ENCODE peak calls at places on chromosome 13, in five cellular contexts. One of them, this sample, is unnamed.

GRCh38 chr13:53601181-53601580 is 572.6 kb downstream of the OLFM4 start:
- DNase-seq in left ventricle myocardium inferior: no peak
- DNase-seq in transverse colon: no peak
- DNase-seq in SK-N-SH: no peak
- DNase-seq in body of pancreas: no peak
- DNase-seq in this sample: no peak

GRCh38 chr13:26679411-26679810 is 81.2 kb downstream of the GPR12 start:
- DNase-seq in left ventricle myocardium inferior: no peak
- DNase-seq in transverse colon: no peak
- DNase-seq in SK-N-SH: no peak
- DNase-seq in body of pancreas: no peak
- DNase-seq in this sample: no peak

GRCh38 chr13:100333141-100333540 is 244.2 kb downstream of the PCCA start:
- DNase-seq in left ventricle myocardium inferior: no peak
- DNase-seq in transverse colon: no peak
- DNase-seq in SK-N-SH: no peak
- DNase-seq in body of pancreas: no peak
- DNase-seq in this sample: no peak

GRCh38 chr13:100306444-100306999 is 217.6 kb downstream of the PCCA start:
- DNase-seq in left ventricle myocardium inferior: no peak
- DNase-seq in transverse colon: no peak
- DNase-seq in SK-N-SH: no peak
- DNase-seq in body of pancreas: no peak
- DNase-seq in this sample: no peak

GRCh38 chr13:36030670-36031331 is 100.4 kb downstream of the DCLK1 start:
- DNase-seq in left ventricle myocardium inferior: no peak
- DNase-seq in transverse colon: no peak
- DNase-seq in SK-N-SH: peak
- DNase-seq in body of pancreas: peak
- DNase-seq in this sample: no peak

GRCh38 chr13:51769455-51770127 is 34.4 kb downstream of the DHRS12 start:
- DNase-seq in left ventricle myocardium inferior: peak
- DNase-seq in transverse colon: no peak
- DNase-seq in SK-N-SH: peak
- DNase-seq in body of pancreas: peak
- DNase-seq in this sample: no peak

GRCh38 chr13:19604306-19604705 is 29.2 kb upstream of the MPHOSPH8 start:
- DNase-seq in left ventricle myocardium inferior: no peak
- DNase-seq in transverse colon: no peak
- DNase-seq in SK-N-SH: no peak
- DNase-seq in body of pancreas: no peak
- DNase-seq in this sample: no peak

GRCh38 chr13:26226209-26226608 is 4.1 kb upstream of the RNF6 start:
- DNase-seq in left ventricle myocardium inferior: no peak
- DNase-seq in transverse colon: no peak
- DNase-seq in SK-N-SH: no peak
- DNase-seq in body of pancreas: no peak
- DNase-seq in this sample: no peak

GRCh38 chr13:100131863-100132574 is 43.1 kb downstream of the PCCA start:
- DNase-seq in left ventricle myocardium inferior: no peak
- DNase-seq in transverse colon: no peak
- DNase-seq in SK-N-SH: peak
- DNase-seq in body of pancreas: no peak
- DNase-seq in this sample: peak

GRCh38 chr13:38577048-38577447 is 109.8 kb upstream of the FREM2 start:
- DNase-seq in left ventricle myocardium inferior: no peak
- DNase-seq in transverse colon: no peak
- DNase-seq in SK-N-SH: no peak
- DNase-seq in body of pancreas: peak
- DNase-seq in this sample: no peak

GRCh38 chr13:48908381-48909087 is 67.2 kb upstream of the FNDC3A start:
- DNase-seq in left ventricle myocardium inferior: no peak
- DNase-seq in transverse colon: no peak
- DNase-seq in SK-N-SH: no peak
- DNase-seq in body of pancreas: no peak
- DNase-seq in this sample: no peak

GRCh38 chr13:84366484-84366883 is 484.2 kb upstream of the SLITRK1 start:
- DNase-seq in left ventricle myocardium inferior: no peak
- DNase-seq in transverse colon: no peak
- DNase-seq in SK-N-SH: no peak
- DNase-seq in body of pancreas: no peak
- DNase-seq in this sample: no peak

GRCh38 chr13:42820450-42820849 is 39.1 kb downstream of the FAM216B start:
- DNase-seq in left ventricle myocardium inferior: no peak
- DNase-seq in transverse colon: no peak
- DNase-seq in SK-N-SH: no peak
- DNase-seq in body of pancreas: no peak
- DNase-seq in this sample: no peak

GRCh38 chr13:87274209-87274819 is 396.9 kb upstream of the SLITRK5 start:
- DNase-seq in left ventricle myocardium inferior: no peak
- DNase-seq in transverse colon: peak
- DNase-seq in SK-N-SH: peak
- DNase-seq in body of pancreas: peak
- DNase-seq in this sample: peak
- TF ChIP-seq CTCF in left ventricle myocardium inferior: peak
- TF ChIP-seq CTCF in transverse colon: peak
- TF ChIP-seq CTCF in SK-N-SH: peak
- TF ChIP-seq CTCF in body of pancreas: peak
- TF ChIP-seq CTCF in this sample: peak

GRCh38 chr13:112452380-112453206 is 76.4 kb downstream of the SPACA7 start:
- DNase-seq in left ventricle myocardium inferior: no peak
- DNase-seq in transverse colon: no peak
- DNase-seq in SK-N-SH: no peak
- DNase-seq in body of pancreas: no peak
- DNase-seq in this sample: no peak
- TF ChIP-seq CTCF in left ventricle myocardium inferior: no peak
- TF ChIP-seq CTCF in transverse colon: no peak
- TF ChIP-seq CTCF in SK-N-SH: no peak
- TF ChIP-seq CTCF in body of pancreas: no peak
- TF ChIP-seq CTCF in this sample: no peak

DNA sequence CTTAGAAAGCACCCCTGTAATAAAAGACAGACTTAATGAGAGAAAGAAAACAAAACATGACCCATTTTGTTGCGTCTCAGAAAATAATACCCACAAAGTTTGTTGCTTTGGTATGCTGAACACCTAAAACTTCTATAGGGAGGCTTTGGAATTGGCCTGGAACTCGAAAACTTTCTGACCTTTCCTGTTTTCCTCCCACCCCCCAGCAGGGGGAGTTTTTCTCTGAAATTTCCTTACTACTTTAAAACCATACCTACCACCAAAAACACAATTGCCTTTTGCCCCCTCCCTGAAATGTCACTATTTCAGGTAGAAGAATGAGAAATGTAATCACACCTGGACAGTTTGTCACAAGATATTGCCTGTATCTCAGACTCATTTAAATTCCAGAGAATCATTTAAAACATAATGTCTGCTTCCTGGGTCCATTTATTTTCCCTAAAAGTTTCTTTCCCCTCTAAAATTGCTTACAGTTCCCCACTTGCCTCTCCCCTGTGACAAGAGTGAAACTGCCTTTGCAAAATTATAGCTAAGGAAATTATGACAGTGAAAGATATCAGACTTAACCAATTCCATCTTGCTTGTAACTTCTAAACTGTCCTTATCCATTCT is 2700.2 kb downstream of the PCDH9 start:
- DNase-seq in left ventricle myocardium inferior: no peak
- DNase-seq in transverse colon: no peak
- DNase-seq in SK-N-SH: peak
- DNase-seq in body of pancreas: peak
- DNase-seq in this sample: peak
- TF ChIP-seq CTCF in left ventricle myocardium inferior: peak
- TF ChIP-seq CTCF in transverse colon: peak
- TF ChIP-seq CTCF in SK-N-SH: peak
- TF ChIP-seq CTCF in body of pancreas: peak
- TF ChIP-seq CTCF in this sample: peak

DNA sequence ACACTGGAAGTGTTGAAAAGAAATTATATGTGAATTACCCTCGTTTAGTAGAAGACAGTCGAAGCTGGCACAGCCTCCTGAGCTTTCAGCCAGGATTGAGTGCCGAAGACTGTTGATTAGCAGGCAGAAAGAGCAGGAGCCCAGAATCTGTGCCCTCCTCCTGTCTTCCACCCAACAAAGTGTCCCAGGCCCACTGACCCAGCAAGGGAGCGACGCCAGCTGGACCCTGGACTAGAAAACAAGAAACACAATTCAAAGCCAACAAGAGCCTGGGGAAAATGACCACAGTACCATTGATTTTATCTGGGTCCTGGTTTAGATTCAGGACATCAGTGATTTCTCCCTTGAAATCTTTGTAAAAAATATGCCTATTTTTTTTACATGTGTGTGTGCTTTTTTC is 120.7 kb downstream of the RXFP2 start:
- DNase-seq in left ventricle myocardium inferior: no peak
- DNase-seq in transverse colon: no peak
- DNase-seq in SK-N-SH: peak
- DNase-seq in body of pancreas: no peak
- DNase-seq in this sample: no peak
- TF ChIP-seq CTCF in left ventricle myocardium inferior: no peak
- TF ChIP-seq CTCF in transverse colon: no peak
- TF ChIP-seq CTCF in SK-N-SH: no peak
- TF ChIP-seq CTCF in body of pancreas: no peak
- TF ChIP-seq CTCF in this sample: no peak

DNA sequence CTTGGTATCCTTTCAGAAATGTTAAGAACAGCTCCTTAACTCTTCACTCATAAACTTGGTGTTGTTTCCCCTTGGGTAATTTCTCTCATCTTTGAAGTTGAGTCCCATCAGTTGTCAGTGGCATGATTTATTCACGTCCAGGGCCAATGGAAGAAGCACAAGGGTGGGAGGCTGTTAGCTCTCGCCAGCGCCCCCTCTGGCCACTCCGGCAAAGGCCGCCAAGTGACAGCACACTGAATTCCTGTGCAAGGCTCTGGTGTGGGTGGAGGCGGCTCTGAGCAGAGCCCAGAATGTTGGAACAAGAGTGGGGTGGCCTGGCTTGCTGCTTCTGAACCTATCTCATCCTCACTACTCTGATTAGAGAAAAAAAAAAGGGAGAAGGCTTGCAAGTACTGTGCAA is 13.1 kb upstream of the MEDAG start:
- DNase-seq in left ventricle myocardium inferior: no peak
- DNase-seq in transverse colon: no peak
- DNase-seq in SK-N-SH: no peak
- DNase-seq in body of pancreas: peak
- DNase-seq in this sample: peak
- TF ChIP-seq CTCF in left ventricle myocardium inferior: peak
- TF ChIP-seq CTCF in transverse colon: no peak
- TF ChIP-seq CTCF in SK-N-SH: peak
- TF ChIP-seq CTCF in body of pancreas: no peak
- TF ChIP-seq CTCF in this sample: peak

DNA sequence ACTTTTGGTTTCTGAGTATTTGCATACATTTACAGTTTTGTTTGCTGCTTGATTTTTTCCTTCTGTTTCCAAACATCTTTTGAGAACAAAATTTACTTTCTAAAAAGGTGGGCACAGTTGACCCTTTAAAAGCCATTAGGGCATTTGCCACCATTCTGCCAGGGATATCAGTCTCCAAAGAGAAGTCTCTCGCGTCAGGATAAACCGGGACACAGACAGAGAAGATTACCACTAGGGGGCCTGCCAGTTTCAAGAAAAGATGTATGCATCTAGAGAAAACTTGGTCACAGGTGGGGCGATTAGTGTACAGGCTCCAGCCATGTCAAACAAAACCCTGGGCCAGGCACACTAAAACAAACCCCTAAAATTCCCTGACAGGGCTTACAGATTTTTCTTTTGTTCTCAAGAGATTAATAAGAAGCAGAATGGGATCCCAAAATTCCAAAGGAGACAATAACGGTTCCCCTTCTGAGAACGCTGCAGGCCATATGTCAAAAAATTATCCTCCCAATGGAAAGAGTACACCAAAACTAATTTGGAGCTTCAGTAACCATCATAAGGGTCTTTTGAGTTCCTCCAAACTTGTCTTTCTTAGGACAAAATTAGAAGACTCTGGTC is 10.7 kb upstream of the PABPC3 start:
- DNase-seq in left ventricle myocardium inferior: no peak
- DNase-seq in transverse colon: peak
- DNase-seq in SK-N-SH: peak
- DNase-seq in body of pancreas: peak
- DNase-seq in this sample: peak
- TF ChIP-seq CTCF in left ventricle myocardium inferior: peak
- TF ChIP-seq CTCF in transverse colon: peak
- TF ChIP-seq CTCF in SK-N-SH: peak
- TF ChIP-seq CTCF in body of pancreas: no peak
- TF ChIP-seq CTCF in this sample: peak

GRCh38 chr13:92187378-92187989 is 789.1 kb downstream of the GPC5 start:
- DNase-seq in left ventricle myocardium inferior: no peak
- DNase-seq in transverse colon: no peak
- DNase-seq in SK-N-SH: peak
- DNase-seq in body of pancreas: peak
- DNase-seq in this sample: peak
- TF ChIP-seq CTCF in left ventricle myocardium inferior: peak
- TF ChIP-seq CTCF in transverse colon: peak
- TF ChIP-seq CTCF in SK-N-SH: peak
- TF ChIP-seq CTCF in body of pancreas: peak
- TF ChIP-seq CTCF in this sample: peak

GRCh38 chr13:95559100-95559499 is 6.6 kb downstream of the CLDN10 start:
- DNase-seq in left ventricle myocardium inferior: no peak
- DNase-seq in transverse colon: no peak
- DNase-seq in SK-N-SH: no peak
- DNase-seq in body of pancreas: no peak
- DNase-seq in this sample: no peak

GRCh38 chr13:95560387-95560786 is 7.9 kb downstream of the CLDN10 start:
- DNase-seq in left ventricle myocardium inferior: no peak
- DNase-seq in transverse colon: no peak
- DNase-seq in SK-N-SH: no peak
- DNase-seq in body of pancreas: no peak
- DNase-seq in this sample: no peak

GRCh38 chr13:95568131-95568530 is 15.6 kb downstream of the CLDN10 start:
- DNase-seq in left ventricle myocardium inferior: no peak
- DNase-seq in transverse colon: no peak
- DNase-seq in SK-N-SH: no peak
- DNase-seq in body of pancreas: no peak
- DNase-seq in this sample: no peak

GRCh38 chr13:95564948-95565347 is 12.4 kb downstream of the CLDN10 start:
- DNase-seq in left ventricle myocardium inferior: no peak
- DNase-seq in transverse colon: no peak
- DNase-seq in SK-N-SH: no peak
- DNase-seq in body of pancreas: no peak
- DNase-seq in this sample: no peak

DNA sequence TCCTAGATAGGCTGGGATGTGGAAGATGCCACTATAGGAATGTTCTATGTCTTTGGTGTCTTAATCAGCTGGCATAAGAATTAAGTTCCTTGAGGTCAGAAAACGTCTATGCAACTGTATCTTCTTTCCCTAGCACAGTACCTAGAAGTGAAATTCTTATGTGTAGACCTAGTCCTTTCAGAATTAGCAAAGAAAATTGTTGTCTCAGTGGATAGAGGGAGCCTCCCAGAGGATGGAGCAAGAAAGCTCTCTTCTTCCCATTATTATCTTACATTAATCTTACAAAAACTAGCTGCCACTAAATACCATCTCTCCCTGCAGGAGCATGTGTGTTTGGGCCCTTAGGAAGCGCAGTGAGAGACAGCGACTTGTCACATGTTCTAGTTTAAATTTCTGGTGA is 11.6 kb downstream of the CLDN10 start:
- DNase-seq in left ventricle myocardium inferior: no peak
- DNase-seq in transverse colon: no peak
- DNase-seq in SK-N-SH: no peak
- DNase-seq in body of pancreas: no peak
- DNase-seq in this sample: no peak
- TF ChIP-seq CTCF in left ventricle myocardium inferior: no peak
- TF ChIP-seq CTCF in transverse colon: no peak
- TF ChIP-seq CTCF in SK-N-SH: peak
- TF ChIP-seq CTCF in body of pancreas: no peak
- TF ChIP-seq CTCF in this sample: no peak